ENCODE peak calls at places on chromosomes 6 and 20, in four cellular contexts. S is A549, H is K562, K is HepG2. M is an unnamed sample.

GRCh38 chr20:24648481-24648880 is 179.1 kb downstream of the SYNDIG1 start:
- DNase-seq in S (no peak), K (no peak), H (no peak), M (no peak)

GRCh38 chr20:933024-933423 is 16.9 kb upstream of the ANGPT4 start:
- DNase-seq in K (no peak), S (no peak), H (no peak), M (no peak)

GRCh38 chr20:58495623-58496428 is 19.4 kb downstream of the APCDD1L start:
- DNase-seq in K (no peak), S (no peak), H (no peak), M (no peak)

GRCh38 chr6:137297887-137298286 is 78.7 kb upstream of the IFNGR1 start:
- DNase-seq in K (no peak), S (no peak), H (no peak), M (peak; percentile 76)

GRCh38 chr6:84892666-84893065 is 128.3 kb upstream of the TBX18 start:
- DNase-seq in S (no peak), H (no peak), K (no peak), M (no peak)

GRCh38 chr6:123551939-123552707 is 84.6 kb downstream of the TRDN start:
- DNase-seq in H (peak; percentile 9), S (no peak), K (no peak), M (no peak)

GRCh38 chr6:158161566-158162254 is 6.4 kb downstream of the SERAC1 start:
- DNase-seq in K (no peak), S (no peak), H (no peak), M (peak; percentile 45)

GRCh38 chr6:88565409-88565811 is 398.0 kb downstream of the RNGTT start:
- DNase-seq in S (no peak), K (peak; percentile 65), H (no peak), M (no peak)

GRCh38 chr20:297098-297924 is at the start of gene ZCCHC3:
- DNase-seq in S (peak; percentile 94), K (peak; percentile 96), H (peak; percentile 68), M (peak; percentile 88)

GRCh38 chr6:125316621-125317020 is 14.9 kb upstream of the HDDC2 start:
- DNase-seq in H (no peak), K (no peak), S (no peak), M (no peak)

GRCh38 chr6:16766043-16766521 is 4.8 kb upstream of the ATXN1 start:
- DNase-seq in K (no peak), H (no peak), S (no peak), M (no peak)

GRCh38 chr6:71012871-71013456 is 56.1 kb upstream of the B3GAT2 start:
- DNase-seq in S (peak; percentile 57), K (peak; percentile 57), H (peak; percentile 57), M (no peak)
- TF ChIP-seq NR3C1 in S (no peak), K (no peak), H (no peak), M (no peak)

DNA sequence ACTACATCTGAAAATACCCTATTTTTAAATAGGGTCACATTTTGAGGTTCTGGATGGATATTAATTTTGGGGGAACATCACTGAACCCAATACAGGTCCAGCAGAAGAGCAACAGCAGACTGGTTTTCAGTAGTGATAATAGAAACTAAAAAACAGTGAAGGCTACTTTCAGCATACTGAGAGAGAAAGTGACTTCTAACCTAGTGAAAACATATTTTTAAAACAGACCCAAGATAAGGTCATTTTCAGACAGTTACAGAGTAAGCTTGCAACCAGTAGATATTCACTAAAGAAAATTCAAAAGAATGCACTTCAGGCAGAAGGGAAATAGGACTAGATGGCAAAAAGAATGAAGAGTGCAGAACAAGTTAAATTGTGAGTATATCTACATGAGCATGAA is 42.0 kb upstream of the TMEM244 start:
- DNase-seq in K (no peak), H (no peak), S (no peak), M (no peak)
- TF ChIP-seq NR3C1 in K (no peak), H (no peak), S (no peak), M (no peak)

GRCh38 chr6:160348209-160348551 is at the start of gene SLC22A3:
- DNase-seq in K (no peak), H (no peak), S (no peak), M (no peak)

GRCh38 chr6:160349837-160350236 is 1.7 kb downstream of the SLC22A3 start:
- DNase-seq in K (no peak), H (no peak), S (no peak), M (no peak)

GRCh38 chr6:160344281-160344680 is 3.9 kb upstream of the SLC22A3 start:
- DNase-seq in K (no peak), S (no peak), H (no peak), M (no peak)

GRCh38 chr6:160348552-160349441 is 619 bp downstream of the SLC22A3 start:
- DNase-seq in S (peak; percentile 51), H (no peak), K (peak; percentile 87), M (peak; percentile 56)

GRCh38 chr6:160347259-160348208 is 644 bp upstream of the SLC22A3 start:
- DNase-seq in S (peak; percentile 45), H (no peak), K (no peak), M (peak; percentile 49)
- TF ChIP-seq NR3C1 in S (no peak), H (no peak), K (no peak), M (no peak)

DNA sequence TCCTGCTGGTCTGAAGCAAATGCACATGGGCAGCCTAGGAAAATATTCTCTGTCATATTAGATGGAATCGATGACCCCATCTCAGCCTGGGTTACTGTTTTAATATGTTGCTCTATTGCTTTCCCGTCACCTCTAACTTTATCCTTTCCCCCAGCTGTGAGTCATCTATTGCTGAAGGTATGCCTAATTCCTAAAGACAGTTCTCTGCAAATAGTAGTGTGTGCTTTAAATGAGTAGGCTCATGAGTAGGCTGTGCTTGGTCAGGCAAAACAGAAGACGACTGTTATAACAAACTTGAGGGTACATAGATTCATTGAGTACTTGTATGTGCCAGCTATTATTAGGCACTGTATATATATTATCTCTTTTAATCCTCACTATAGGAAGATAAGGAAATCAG is 47.2 kb downstream of the CTNNBL1 start:
- DNase-seq in S (no peak), H (no peak), K (peak; percentile 33), M (no peak)
- TF ChIP-seq NR3C1 in S (no peak), H (no peak), K (no peak), M (no peak)

M was measured in WTC11.